ENCODE peak calls at places on chromosomes 2 and 18, in five cellular contexts. P, F, Z, J and K are unnamed samples.

GRCh38 chr2:105404736-105405135 is 5.9 kb upstream of the FHL2 start:
- DNase-seq in F (no peak), P (no peak), Z (no peak), J (no peak), K (no peak)

GRCh38 chr2:7930800-7931635 is 750.8 kb upstream of the ID2 start:
- DNase-seq in P (peak; percentile 81), F (no peak), Z (peak; percentile 70), J (peak; percentile 83), K (no peak)

GRCh38 chr2:101152195-101153076 is 1.3 kb upstream of the TBC1D8 start:
- DNase-seq in F (no peak), Z (peak; percentile 8), J (peak; percentile 70), P (peak; percentile 40), K (peak; percentile 38)

GRCh38 chr2:160042054-160042453 is 20.4 kb downstream of the PLA2R1 start:
- DNase-seq in F (no peak), Z (no peak), J (no peak), P (no peak), K (no peak)

GRCh38 chr18:3454365-3455089 is 4.6 kb downstream of the TGIF1 start:
- DNase-seq in F (no peak), P (peak; percentile 23), J (peak; percentile 78), Z (peak; percentile 72), K (peak; percentile 47)

GRCh38 chr2:239930871-239931771 is 94.0 kb downstream of the NDUFA10 start:
- DNase-seq in J (no peak), F (peak; percentile 26), P (no peak), Z (no peak), K (no peak)

GRCh38 chr2:45585267-45585861 is 25.7 kb downstream of the SRBD1 start:
- DNase-seq in J (peak; percentile 73), F (no peak), Z (peak; percentile 63), P (no peak), K (no peak)

GRCh38 chr2:28661589-28662001 is 90.0 kb upstream of the PPP1CB start:
- DNase-seq in Z (peak; percentile 88), J (peak; percentile 98), P (peak; percentile 80), F (no peak), K (no peak)

GRCh38 chr2:10579441-10580169 is 110.2 kb downstream of the NOL10 start:
- DNase-seq in Z (no peak), P (no peak), J (no peak), F (no peak), K (no peak)

GRCh38 chr2:119259296-119259860 is 35.7 kb downstream of the STEAP3 start:
- DNase-seq in Z (no peak), F (no peak), P (no peak), J (peak; percentile 52), K (no peak)

GRCh38 chr2:28951910-28952805 is 28.9 kb upstream of the TOGARAM2 start:
- DNase-seq in Z (peak; percentile 18), F (no peak), P (no peak), J (peak; percentile 84), K (no peak)

GRCh38 chr18:48657446-48658120 is 118.8 kb downstream of the CTIF start:
- DNase-seq in Z (no peak), J (no peak), P (peak; percentile 5), F (no peak), K (no peak)

GRCh38 chr2:144516981-144517824 is 2.7 kb downstream of the ZEB2 start:
- DNase-seq in J (peak; percentile 95), Z (peak; percentile 98), F (peak; percentile 69), P (peak; percentile 81), K (no peak)

GRCh38 chr2:3611611-3612010 is 16.7 kb downstream of the COLEC11 start:
- DNase-seq in P (no peak), F (no peak), Z (no peak), J (no peak), K (no peak)

GRCh38 chr18:53153800-53154199 is 813.8 kb downstream of the DCC start:
- DNase-seq in F (no peak), P (no peak), J (no peak), Z (no peak), K (no peak)

DNA sequence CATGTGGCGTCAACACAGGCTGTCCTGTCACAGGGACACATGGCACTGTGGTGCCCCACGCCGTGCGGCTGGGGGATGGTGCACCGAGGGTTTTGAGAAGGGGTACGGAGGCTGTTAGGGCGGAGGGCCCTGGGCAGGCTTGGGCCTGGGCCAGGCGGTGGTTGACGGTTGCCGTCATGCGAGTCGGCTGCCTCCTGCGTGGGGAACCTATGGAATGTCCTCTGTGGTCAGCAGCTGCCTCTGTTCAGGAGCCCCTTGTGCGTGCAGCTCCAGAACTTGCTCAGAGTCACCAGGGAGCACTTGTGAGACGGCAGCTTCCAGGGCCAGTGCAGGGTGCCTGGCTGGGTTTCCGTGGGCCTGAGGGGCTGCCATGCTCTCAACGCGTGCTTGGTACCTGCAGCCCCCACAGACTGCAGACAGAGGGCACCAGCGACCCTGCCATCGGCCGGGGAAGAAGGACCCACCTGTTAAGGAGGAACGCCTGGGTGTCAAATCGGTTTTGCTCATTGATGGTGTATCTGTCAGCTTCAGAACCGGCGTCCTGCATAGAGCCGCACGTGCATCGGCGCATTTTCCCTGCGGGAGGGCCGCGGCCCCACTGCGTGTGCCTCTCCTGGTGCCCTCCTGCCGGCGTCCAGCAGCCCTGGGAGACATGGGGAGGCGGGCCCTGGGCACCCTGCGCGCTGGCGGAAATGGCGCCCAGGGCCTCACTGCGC is 10.0 kb upstream of the D2HGDH start:
- DNase-seq in Z (no peak), F (no peak), J (no peak), P (no peak), K (no peak)
- TF ChIP-seq CTCF in Z (peak; percentile 10), F (peak; percentile 18), J (peak; percentile 8), P (no peak), K (no peak)

GRCh38 chr2:236562434-236562833 is 7.2 kb upstream of the ACKR3 start:
- DNase-seq in F (no peak), Z (peak; percentile 13), P (peak; percentile 32), J (peak; percentile 20), K (no peak)
- TF ChIP-seq CTCF in F (peak; percentile 54), Z (peak; percentile 30), P (peak; percentile 47), J (peak; percentile 53), K (peak; percentile 88)

DNA sequence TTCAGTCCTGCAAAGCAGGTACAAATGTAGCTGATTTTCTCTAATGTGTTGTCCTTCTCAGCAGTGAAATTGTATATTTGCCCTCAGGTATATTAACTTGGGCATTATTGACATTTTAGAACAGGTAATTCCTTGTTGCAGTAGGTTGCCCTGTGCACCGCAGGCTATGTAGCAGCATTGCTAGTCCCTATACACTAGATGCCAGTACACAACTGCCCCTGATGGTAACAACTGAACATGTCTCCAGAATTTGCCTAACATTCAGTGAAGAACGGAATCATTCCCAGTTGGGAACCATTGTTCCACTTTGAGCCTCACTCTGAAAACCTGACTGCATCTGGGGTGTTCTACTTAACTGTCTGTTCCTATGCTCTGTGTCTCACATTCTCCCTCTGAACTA is 23.1 kb upstream of the TFPI start:
- DNase-seq in J (peak; percentile 34), F (no peak), P (no peak), Z (no peak), K (peak; percentile 14)
- TF ChIP-seq CTCF in J (peak; percentile 17), F (no peak), P (no peak), Z (no peak), K (no peak)

GRCh38 chr2:221100467-221101089 is 471.5 kb downstream of the EPHA4 start:
- DNase-seq in P (no peak), F (no peak), Z (no peak), J (no peak), K (no peak)
- TF ChIP-seq CTCF in P (no peak), F (no peak), Z (peak; percentile 36), J (no peak), K (no peak)

GRCh38 chr2:171529914-171530313 is 7.6 kb downstream of the CYBRD1 start:
- DNase-seq in J (no peak), P (no peak), Z (no peak), F (no peak), K (no peak)
- TF ChIP-seq CTCF in J (peak; percentile 47), P (no peak), Z (peak; percentile 39), F (peak; percentile 47), K (peak; percentile 81)